ENCODE peak calls at places on chromosomes 13 and 19, in six cellular contexts. W is AG04449, P is testis, Z is GM12878, F is cardiac muscle cell, C is upper lobe of left lung. O is an unnamed sample.

GRCh38 chr19:42295831-42296525 is 6.0 kb upstream of the PRR19 start:
- DNase-seq in W (no peak), P (peak; percentile 93), Z (peak; percentile 41), F (peak; percentile 65), C (peak; percentile 82), O (peak; percentile 94)

GRCh38 chr19:48397636-48398328 is 4.3 kb downstream of the GRIN2D start:
- DNase-seq in W (no peak), P (no peak), Z (no peak), F (peak; percentile 20), C (no peak), O (peak; percentile 37)

GRCh38 chr13:73189365-73189764 is 130.6 kb downstream of the KLF5 start:
- DNase-seq in W (no peak), P (no peak), Z (no peak), F (no peak), C (no peak), O (no peak)

GRCh38 chr19:12364391-12365093 is 941 bp downstream of the ZNF442 start:
- DNase-seq in W (no peak), P (peak; percentile 49), Z (no peak), F (peak; percentile 29), C (peak; percentile 28), O (peak; percentile 68)

GRCh38 chr13:111183959-111184684 is 69.0 kb downstream of the ARHGEF7 start:
- DNase-seq in W (no peak), P (no peak), Z (no peak), F (peak; percentile 22), C (no peak), O (no peak)

GRCh38 chr13:93235258-93236015 is 8.8 kb downstream of the GPC6 start:
- DNase-seq in W (no peak), P (no peak), Z (no peak), F (peak; percentile 62), C (no peak), O (no peak)

GRCh38 chr19:46442808-46443450 is 14.2 kb upstream of the PNMA8C start:
- DNase-seq in W (peak; percentile 14), P (peak; percentile 70), Z (no peak), F (peak; percentile 85), C (peak; percentile 22), O (no peak)

GRCh38 chr13:28204690-28205443 is 66.5 kb downstream of the PAN3 start:
- DNase-seq in W (no peak), P (no peak), Z (peak; percentile 13), F (no peak), C (no peak), O (no peak)

GRCh38 chr19:4748589-4748988 is 24.9 kb upstream of the DPP9 start:
- DNase-seq in W (no peak), P (no peak), Z (no peak), F (no peak), C (no peak), O (no peak)

GRCh38 chr13:73335226-73335625 is 276.4 kb downstream of the KLF5 start:
- DNase-seq in W (peak; percentile 23), P (no peak), Z (peak; percentile 24), F (peak; percentile 48), C (no peak), O (no peak)

GRCh38 chr19:3381701-3382372 is 15.5 kb downstream of the NFIC start:
- DNase-seq in W (no peak), P (peak; percentile 75), Z (no peak), F (no peak), C (no peak), O (no peak)

GRCh38 chr19:5691205-5691929 is 1.3 kb downstream of the RPL36 start:
- DNase-seq in W (no peak), P (peak; percentile 78), Z (no peak), F (peak; percentile 73), C (peak; percentile 45), O (peak; percentile 80)

DNA sequence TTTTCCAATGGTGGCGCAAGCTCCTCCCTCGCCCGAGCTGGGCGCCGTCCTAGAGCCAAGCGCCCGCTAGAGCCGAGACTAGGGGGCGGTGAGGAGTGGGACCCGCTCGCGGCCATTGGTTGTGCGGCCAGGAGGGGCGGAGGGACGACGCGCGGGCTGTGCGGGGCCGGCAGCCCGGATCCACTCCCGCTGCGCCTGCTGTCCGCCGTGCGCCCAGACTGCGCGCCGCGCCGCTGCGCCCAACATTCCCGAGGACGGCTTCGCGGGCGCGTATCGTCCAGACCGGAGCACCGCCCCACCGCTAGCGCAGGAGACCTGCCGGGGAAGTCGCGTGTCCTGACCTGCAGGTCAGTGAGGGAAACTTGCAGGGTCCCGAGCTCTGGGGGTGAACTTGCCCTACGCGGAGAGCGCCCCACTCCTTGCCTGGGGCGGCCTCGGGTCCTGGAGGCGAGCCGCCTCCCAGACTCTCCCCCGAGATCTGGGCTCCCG is at the start of gene SERTM1:
- DNase-seq in W (no peak), P (peak; percentile 33), Z (no peak), F (peak; percentile 36), C (no peak), O (peak; percentile 92)
- H3K4me3 ChIP-seq in W (peak within 1 kb of the TSS; percentile 18), P (peak within 1 kb of the TSS; percentile 20), Z (no peak within 1 kb of the TSS), F (peak within 1 kb of the TSS; percentile 33), C (peak within 1 kb of the TSS; percentile 45), O (peak within 1 kb of the TSS; percentile 65)

DNA sequence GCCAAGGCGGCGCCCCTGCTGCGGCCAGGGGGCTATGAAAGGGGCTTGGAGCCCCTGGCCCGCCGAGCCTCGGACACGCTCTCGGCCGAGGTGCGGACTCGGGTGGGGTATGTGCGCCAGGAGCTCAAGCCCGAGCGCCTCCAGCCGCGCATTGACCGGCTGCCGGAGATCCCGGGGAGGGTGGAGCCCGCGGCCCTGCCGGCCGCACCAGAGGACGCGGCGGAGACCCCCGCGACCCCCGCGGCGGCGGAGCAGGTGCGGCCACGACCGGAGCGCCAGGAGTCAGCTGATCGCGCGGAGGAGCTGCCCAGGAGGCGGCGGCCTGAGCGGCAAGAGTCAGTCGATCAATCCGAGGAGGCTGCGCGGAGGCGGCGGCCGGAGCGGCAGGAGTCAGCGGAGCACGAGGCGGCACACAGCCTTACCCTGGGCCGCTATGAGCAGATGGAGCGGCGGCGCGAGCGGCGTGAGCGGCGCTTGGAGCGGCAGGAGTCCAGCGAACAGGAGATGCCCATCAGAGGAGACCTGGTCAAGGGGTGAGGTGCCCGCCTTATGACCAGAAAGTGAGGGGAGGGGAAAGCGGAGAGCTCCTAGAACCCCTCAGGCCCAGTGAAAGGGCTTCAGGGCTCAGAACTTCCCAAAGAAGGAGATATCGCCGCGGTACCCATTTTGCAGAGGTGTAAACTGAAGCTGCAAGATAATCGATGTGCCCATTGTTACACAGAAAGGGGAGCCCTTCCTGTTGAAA is 8.8 kb upstream of the SHKBP1 start:
- DNase-seq in W (no peak), P (no peak), Z (no peak), F (no peak), C (no peak), O (peak; percentile 85)
- H3K4me3 ChIP-seq in W (peak overlapping the region; percentile 42), P (peak overlapping the region; percentile 21), Z (peak overlapping the region; percentile 11), F (peak overlapping the region; percentile 16), C (peak overlapping the region; percentile 34), O (peak overlapping the region; percentile 34)

GRCh38 chr13:76854894-76855293 is 31.3 kb downstream of the KCTD12 start:
- DNase-seq in W (no peak), P (no peak), Z (no peak), F (no peak), C (no peak), O (no peak)
- H3K4me3 ChIP-seq in W (no peak overlapping the region), P (no peak overlapping the region), Z (no peak overlapping the region), F (no peak overlapping the region), C (no peak overlapping the region), O (no peak overlapping the region)

GRCh38 chr19:53981408-53981998 is 9.9 kb upstream of the CACNG6 start:
- DNase-seq in W (no peak), P (no peak), Z (no peak), F (no peak), C (no peak), O (no peak)
- H3K4me3 ChIP-seq in W (no peak overlapping the region), P (peak overlapping the region; percentile 13), Z (no peak overlapping the region), F (no peak overlapping the region), C (peak overlapping the region; percentile 40), O (peak overlapping the region; percentile 24)